ENCODE peak calls at places on chromosome 17, in eight cellular contexts. X is H1, I is transverse colon, A is heart left ventricle, V is vagina, G is stomach, H is K562, J is A549. F is an unnamed sample.

GRCh38 chr17:66040402-66040801 is 151.5 kb downstream of the CEP112 start:
- DNase-seq in G (no peak), X (no peak), H (no peak), V (no peak), I (no peak), J (no peak), A (no peak), F (no peak)

GRCh38 chr17:28258347-28258887 is 60.6 kb upstream of the TMEM97 start:
- DNase-seq in I (peak), H (no peak), A (no peak), J (no peak), G (peak), V (no peak), X (no peak), F (no peak)

GRCh38 chr17:290121-290521 is 62.5 kb downstream of the RPH3AL start:
- DNase-seq in V (no peak), H (no peak), I (no peak), J (no peak), A (no peak), G (no peak), X (no peak), F (no peak)

GRCh38 chr17:73546770-73547345 is 97.4 kb downstream of the SDK2 start:
- DNase-seq in H (peak), G (peak), V (no peak), J (peak), X (no peak), I (peak), A (no peak), F (peak)

GRCh38 chr17:19771971-19772630 is 24.0 kb upstream of the ALDH3A1 start:
- DNase-seq in I (no peak), G (no peak), H (no peak), A (no peak), V (no peak), J (no peak), X (no peak), F (no peak)

GRCh38 chr17:74786411-74787097 is 10.4 kb upstream of the NAT9 start:
- DNase-seq in V (no peak), A (no peak), H (no peak), J (no peak), G (no peak), X (no peak), I (no peak), F (no peak)

GRCh38 chr17:27207073-27207511 is 86.8 kb upstream of the WSB1 start:
- DNase-seq in J (peak), V (no peak), X (no peak), I (no peak), A (no peak), H (no peak), G (no peak), F (no peak)

GRCh38 chr17:3794890-3795757 is 5.9 kb downstream of the ITGAE start:
- DNase-seq in A (no peak), G (no peak), I (no peak), H (no peak), X (no peak), J (peak), V (no peak), F (no peak)

GRCh38 chr17:35660902-35661301 is 70.5 kb upstream of the RASL10B start:
- DNase-seq in X (no peak), J (no peak), A (no peak), G (no peak), H (no peak), I (no peak), V (no peak), F (no peak)
- TF ChIP-seq POLR2A in X (no peak), J (no peak), A (no peak), G (no peak), H (no peak), I (no peak), V (no peak), F (no peak)

GRCh38 chr17:77407321-77408277 is 266.8 kb downstream of the SEC14L1 start:
- DNase-seq in V (no peak), J (no peak), I (peak), H (no peak), G (no peak), X (no peak), A (no peak), F (no peak)
- H3K4me3 ChIP-seq in V (no peak), J (no peak), I (no peak), H (no peak), G (no peak), X (no peak), A (no peak), F (no peak)

DNA sequence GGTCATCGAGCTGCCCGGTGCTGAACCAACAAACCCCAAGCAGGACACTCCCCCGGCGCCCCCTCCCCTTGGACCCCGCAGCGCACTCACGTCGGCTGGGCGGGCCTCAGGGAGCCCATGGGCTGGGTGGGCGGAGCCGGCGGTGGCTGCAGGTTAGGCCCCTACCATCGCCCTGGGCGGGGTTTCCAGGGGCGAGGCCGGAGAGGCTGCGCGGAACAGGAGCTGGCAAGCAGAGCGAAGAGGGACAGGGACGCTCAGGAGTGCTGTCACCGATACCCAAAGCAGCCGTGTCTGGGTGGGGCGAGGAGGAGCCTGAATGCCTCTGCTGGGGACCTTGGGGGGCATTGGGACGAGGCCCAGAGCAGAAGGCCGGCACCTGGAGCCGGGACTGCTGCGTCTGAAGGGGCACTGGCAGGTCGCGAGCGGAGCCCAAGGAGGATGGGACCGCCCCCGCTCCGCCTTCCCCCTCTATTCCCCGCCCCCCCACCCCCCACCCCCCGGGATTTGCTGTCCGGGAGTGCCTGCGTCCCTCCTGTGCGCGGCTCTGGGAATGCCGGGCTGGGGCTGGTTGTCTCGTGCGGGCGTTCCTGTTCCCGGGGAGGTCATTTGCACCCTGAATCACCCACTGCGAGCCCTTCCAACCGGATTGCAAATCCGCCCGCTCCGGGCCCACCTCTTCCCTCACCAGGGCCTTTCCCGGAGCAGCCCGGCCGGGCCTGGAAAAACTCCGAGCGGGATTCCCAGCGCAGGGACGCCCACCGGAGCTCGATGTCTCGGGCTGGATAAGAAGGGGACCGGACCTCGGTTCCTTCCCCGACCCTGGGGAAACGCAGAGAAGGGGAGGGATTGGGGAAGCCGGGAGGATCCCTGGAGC is 902 bp downstream of the ARHGAP27 start:
- DNase-seq in I (peak), A (peak), V (no peak), J (peak), X (peak), H (peak), G (peak), F (peak)
- TF ChIP-seq POLR2A in I (peak), A (no peak), V (no peak), J (peak), X (no peak), H (no peak), G (no peak), F (no peak)

DNA sequence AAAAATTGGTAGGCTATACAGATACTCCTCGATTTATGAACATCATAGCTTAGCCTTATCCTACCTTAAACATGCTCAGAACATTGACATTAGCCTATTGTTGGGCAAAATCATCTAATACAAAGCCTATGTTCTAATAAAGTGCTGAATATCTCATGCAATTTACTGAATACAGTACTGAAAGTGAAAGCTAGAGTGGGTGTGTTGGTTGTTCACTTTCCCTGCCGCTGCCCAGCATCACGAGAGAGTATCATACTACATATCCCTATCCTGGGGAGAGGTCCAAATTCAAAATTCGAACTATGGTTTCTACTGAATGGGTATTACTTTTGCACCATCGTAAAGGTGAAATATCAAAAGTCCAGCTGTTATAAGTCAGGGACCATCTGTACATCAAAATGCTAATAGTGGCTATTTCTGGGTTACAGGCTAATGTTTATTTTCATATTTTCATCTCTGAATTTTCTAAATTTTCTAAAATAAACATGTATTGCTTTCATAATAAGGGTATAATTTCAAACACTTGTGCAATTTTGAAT is 54.5 kb downstream of the NACA2 start:
- DNase-seq in H (no peak), J (no peak), G (no peak), X (no peak), A (no peak), V (no peak), I (no peak), F (no peak)
- H3K4me3 ChIP-seq in H (no peak), J (no peak), G (no peak), X (no peak), A (peak), V (no peak), I (no peak), F (no peak)

GRCh38 chr17:81703747-81704654 is 834 bp downstream of the MRPL12 start:
- DNase-seq in H (no peak), V (no peak), A (no peak), I (no peak), X (no peak), G (no peak), J (no peak), F (no peak)
- TF ChIP-seq POLR2A in H (no peak), V (no peak), A (no peak), I (no peak), X (no peak), G (no peak), J (no peak), F (no peak)

DNA sequence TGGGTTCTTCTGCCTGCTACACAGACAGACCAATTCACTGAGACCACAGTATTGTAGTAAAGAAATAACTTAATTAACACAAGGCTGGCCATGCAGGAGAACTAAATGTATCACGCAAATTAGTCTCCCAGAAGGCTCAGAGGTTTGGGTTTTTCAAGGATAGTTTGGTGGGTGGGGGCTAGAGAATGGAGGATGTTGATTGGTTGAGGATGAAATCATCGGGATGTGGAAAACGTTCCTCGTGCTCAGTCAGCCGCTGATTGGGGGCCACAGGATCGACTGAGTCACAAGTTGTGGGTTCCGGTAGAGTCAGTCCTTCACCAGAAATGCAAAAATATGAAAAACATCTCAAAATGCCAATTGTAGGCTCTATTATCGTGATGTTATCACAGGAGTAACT is 18.7 kb downstream of the RHOT1 start:
- DNase-seq in J (no peak), V (no peak), X (no peak), I (no peak), G (no peak), H (no peak), A (no peak), F (no peak)
- H3K4me3 ChIP-seq in J (no peak), V (no peak), X (no peak), I (no peak), G (no peak), H (no peak), A (no peak), F (no peak)

DNA sequence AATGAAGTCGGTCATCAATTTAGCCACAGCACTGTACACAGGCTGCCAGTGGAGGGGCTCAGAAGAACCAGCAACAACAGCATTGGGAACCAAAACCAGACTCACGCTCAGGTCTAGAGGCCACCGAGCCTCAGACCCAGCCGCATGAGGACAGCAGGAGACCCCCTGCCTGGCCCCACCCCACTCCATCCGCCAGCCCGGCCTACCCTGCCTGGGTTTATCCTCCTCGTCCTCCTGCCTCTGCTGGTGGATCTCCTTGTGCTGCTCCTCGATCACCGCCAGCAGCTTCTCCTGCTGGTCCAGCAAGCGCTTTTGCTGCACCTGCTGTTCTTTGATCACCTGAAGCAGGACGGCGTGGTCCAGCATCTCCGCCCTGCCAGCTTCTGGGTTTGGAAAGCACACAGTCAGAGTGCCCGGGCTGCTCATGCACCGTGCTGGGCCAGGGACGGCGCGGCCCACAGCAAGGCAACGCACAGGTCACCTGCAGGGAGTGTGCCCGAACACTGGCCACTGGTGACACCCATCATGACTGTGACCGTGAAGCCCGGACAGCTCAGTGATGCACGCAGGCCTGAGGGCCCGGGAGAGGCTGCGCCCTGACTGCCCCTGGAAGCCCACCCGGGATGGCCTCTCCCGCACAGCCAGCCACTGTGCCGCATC is 7.7 kb downstream of the NDUFAF8 start:
- DNase-seq in J (no peak), X (no peak), I (no peak), A (no peak), V (no peak), H (no peak), G (no peak), F (no peak)
- TF ChIP-seq POLR2A in J (peak), X (no peak), I (no peak), A (no peak), V (no peak), H (no peak), G (no peak), F (no peak)

GRCh38 chr17:38357488-38358123 is 6.0 kb downstream of the SOCS7 start:
- DNase-seq in G (no peak), A (no peak), V (no peak), J (no peak), H (no peak), X (no peak), I (no peak), F (no peak)
- H3K4me3 ChIP-seq in G (no peak), A (no peak), V (no peak), J (no peak), H (no peak), X (no peak), I (no peak), F (no peak)